ENCODE peak calls at places on chromosomes 5 and 9, in ten cellular contexts. Q is mucosa of gallbladder; S is T-cell; P is T-helper 2 cell treated with Interferon-gamma antibody and Interleukin-4, amounts not matched to agents 5 μg/mL and 100 μg/mL, for 36 hours; V is NCI-H1105; R is caudate nucleus; X is A549; L is T1000; I is C1 segment of cervical spinal cord; G is HFFc6. M is an unnamed sample.

GRCh38 chr5:171397190-171397589 is 9.5 kb downstream of the NPM1 start:
- DNase-seq in V (no peak), L (no peak), P (no peak), Q (no peak), R (no peak), X (no peak), S (no peak), I (no peak), G (no peak), M (no peak)

GRCh38 chr5:68279960-68280359 is 64.4 kb downstream of the PIK3R1 start:
- DNase-seq in I (no peak), Q (no peak), G (no peak), V (no peak), P (peak), S (peak), R (no peak), L (no peak), X (no peak), M (no peak)

GRCh38 chr9:128276574-128277270 is 646 bp downstream of the SWI5 start:
- DNase-seq in R (no peak), G (peak), V (peak), S (peak), P (no peak), L (no peak), X (no peak), Q (no peak), I (no peak), M (no peak)

GRCh38 chr5:55469838-55470237 is 64.9 kb downstream of the PLPP1 start:
- DNase-seq in G (no peak), V (no peak), S (no peak), X (no peak), P (no peak), L (no peak), I (no peak), Q (no peak), R (no peak), M (no peak)

GRCh38 chr9:99445377-99445891 is 223.4 kb downstream of the SEC61B start:
- DNase-seq in V (no peak), I (no peak), Q (no peak), L (peak), R (no peak), S (no peak), X (peak), P (no peak), G (peak), M (no peak)

GRCh38 chr5:167356374-167356773 is 935.1 kb upstream of the WWC1 start:
- DNase-seq in G (no peak), X (no peak), S (no peak), L (no peak), Q (no peak), I (no peak), R (no peak), V (no peak), P (no peak), M (no peak)

GRCh38 chr5:56951946-56952691 is at the start of gene MIER3:
- DNase-seq in R (peak), Q (peak), V (peak), X (peak), L (peak), I (peak), P (peak), S (peak), G (peak), M (no peak)

GRCh38 chr5:132012385-132013005 is 1.0 kb upstream of the ACSL6 start:
- DNase-seq in R (no peak), G (peak), L (peak), P (no peak), Q (peak), S (peak), V (no peak), X (no peak), I (no peak), M (no peak)

GRCh38 chr9:91001146-91001611 is 199.6 kb downstream of the SYK start:
- DNase-seq in X (peak), S (no peak), V (peak), R (no peak), P (no peak), I (no peak), G (peak), Q (no peak), L (peak), M (no peak)

GRCh38 chr5:90809695-90810094 is 251.1 kb downstream of the ADGRV1 start:
- DNase-seq in P (no peak), Q (no peak), R (no peak), S (no peak), X (no peak), I (no peak), G (no peak), V (no peak), L (no peak), M (no peak)

GRCh38 chr9:136773386-136774044 is 9.2 kb upstream of the LCN15 start:
- DNase-seq in R (peak), I (no peak), G (no peak), V (no peak), X (peak), Q (no peak), S (no peak), L (no peak), P (no peak), M (no peak)

GRCh38 chr5:71939452-71939932 is 167.8 kb upstream of the MAP1B start:
- DNase-seq in V (no peak), Q (no peak), X (peak), G (no peak), I (no peak), P (no peak), L (no peak), R (peak), S (no peak), M (no peak)

GRCh38 chr5:172688735-172689572 is 47.9 kb downstream of the NEURL1B start:
- DNase-seq in Q (peak), L (no peak), G (no peak), P (peak), S (peak), X (no peak), V (no peak), I (no peak), R (no peak), M (no peak)

GRCh38 chr5:52134013-52134650 is 653.6 kb upstream of the ITGA1 start:
- DNase-seq in S (no peak), R (peak), Q (no peak), V (peak), L (no peak), P (no peak), G (no peak), I (no peak), X (no peak), M (no peak)

GRCh38 chr9:134841180-134841904 is 39.3 kb upstream of the FCN2 start:
- DNase-seq in G (no peak), V (no peak), Q (no peak), R (no peak), L (no peak), P (no peak), X (no peak), I (no peak), S (no peak), M (no peak)

GRCh38 chr5:164958688-164959087 is 1453.3 kb downstream of the MAT2B start:
- DNase-seq in P (no peak), G (no peak), V (no peak), S (no peak), I (no peak), L (no peak), R (no peak), Q (no peak), X (peak), M (no peak)

GRCh38 chr5:11387382-11387781 is 516.9 kb downstream of the CTNND2 start:
- DNase-seq in P (no peak), S (no peak), L (no peak), R (no peak), X (no peak), I (no peak), Q (no peak), V (no peak), G (no peak), M (no peak)

GRCh38 chr5:169301386-169301930 is 519 bp upstream of the SLIT3 start:
- DNase-seq in V (no peak), I (no peak), G (no peak), S (no peak), L (no peak), P (no peak), X (peak), R (no peak), Q (no peak), M (no peak)

GRCh38 chr9:116190997-116191396 is 37.4 kb downstream of the PAPPA start:
- DNase-seq in V (no peak), L (no peak), P (no peak), Q (no peak), G (peak), X (no peak), R (no peak), I (no peak), S (no peak), M (no peak)

GRCh38 chr5:169754737-169755136 is 117.7 kb downstream of the DOCK2 start:
- DNase-seq in R (no peak), Q (no peak), X (no peak), L (no peak), P (no peak), V (no peak), G (no peak), I (no peak), S (no peak), M (no peak)